ENCODE peak calls at places on chromosomes 6 and 20, in six cellular contexts. V is psoas muscle; B is left ventricle myocardium inferior; Z is epithelial cell of esophagus; H is CD8-positive, alpha-beta T cell; K is WTC11. Y is an unnamed sample.

GRCh38 chr20:49987015-49987867 is 4.5 kb downstream of the SNAI1 start:
- DNase-seq in V (no peak), B (no peak), Z (no peak), H (no peak), K (no peak), Y (no peak)

GRCh38 chr20:23537030-23537429 is 31.3 kb downstream of the CST9L start:
- DNase-seq in V (no peak), B (no peak), Z (no peak), H (no peak), K (no peak), Y (no peak)

GRCh38 chr6:16544521-16544920 is 216.7 kb downstream of the ATXN1 start:
- DNase-seq in V (no peak), B (no peak), Z (no peak), H (no peak), K (no peak), Y (no peak)

GRCh38 chr20:36969478-36970186 is 18.1 kb upstream of the SAMHD1 start:
- DNase-seq in V (no peak), B (no peak), Z (no peak), H (peak; percentile 71), K (no peak), Y (no peak)

GRCh38 chr6:19697744-19698290 is 139.4 kb upstream of the ID4 start:
- DNase-seq in V (no peak), B (no peak), Z (peak; percentile 72), H (no peak), K (no peak), Y (no peak)

GRCh38 chr20:48236485-48237055 is 451.3 kb upstream of the SULF2 start:
- DNase-seq in V (no peak), B (no peak), Z (no peak), H (no peak), K (no peak), Y (no peak)

GRCh38 chr6:111745636-111746035 is 127.6 kb downstream of the FYN start:
- DNase-seq in V (no peak), B (no peak), Z (no peak), H (no peak), K (no peak), Y (no peak)

GRCh38 chr6:25389501-25389900 is 110.3 kb downstream of the CARMIL1 start:
- DNase-seq in V (no peak), B (no peak), Z (peak; percentile 79), H (no peak), K (no peak), Y (no peak)

GRCh38 chr20:10558635-10559187 is 115.1 kb downstream of the JAG1 start:
- DNase-seq in V (no peak), B (no peak), Z (peak; percentile 91), H (no peak), K (no peak), Y (no peak)

GRCh38 chr6:34223381-34223963 is 13.2 kb upstream of the HMGA1 start:
- DNase-seq in V (peak; percentile 61), B (no peak), Z (peak; percentile 29), H (no peak), K (peak; percentile 53), Y (no peak)

GRCh38 chr6:31659649-31660223 is 842 bp downstream of the C6orf47 start:
- DNase-seq in V (no peak), B (no peak), Z (peak; percentile 57), H (no peak), K (no peak), Y (peak; percentile 59)

GRCh38 chr6:112841553-112842337 is 494.6 kb downstream of the RFPL4B start:
- DNase-seq in V (no peak), B (no peak), Z (no peak), H (no peak), K (no peak), Y (no peak)

GRCh38 chr6:15936503-15936902 is 192.4 kb upstream of the MYLIP start:
- DNase-seq in V (no peak), B (no peak), Z (no peak), H (no peak), K (no peak), Y (no peak)

GRCh38 chr6:147282566-147282959 is 78.3 kb downstream of the STXBP5 start:
- DNase-seq in V (no peak), B (no peak), Z (no peak), H (no peak), K (no peak), Y (no peak)

GRCh38 chr20:36645998-36646397 is at the start of gene SLA2:
- DNase-seq in V (no peak), B (no peak), Z (no peak), H (peak; percentile 82), K (no peak), Y (peak; percentile 27)

GRCh38 chr6:34696189-34696738 is 303 bp downstream of the ILRUN start:
- DNase-seq in V (peak; percentile 85), B (peak; percentile 58), Z (peak; percentile 50), H (no peak), K (no peak), Y (no peak)

GRCh38 chr20:63316502-63316921 is 23.5 kb downstream of the COL20A1 start:
- DNase-seq in V (peak; percentile 17), B (no peak), Z (no peak), H (no peak), K (no peak), Y (no peak)

GRCh38 chr6:40476673-40477072 is 110.5 kb downstream of the LRFN2 start:
- DNase-seq in V (no peak), B (no peak), Z (no peak), H (no peak), K (no peak), Y (no peak)

GRCh38 chr20:34541917-34542316 is 16.6 kb upstream of the MAP1LC3A start:
- DNase-seq in V (no peak), B (no peak), Z (no peak), H (no peak), K (no peak), Y (no peak)

DNA sequence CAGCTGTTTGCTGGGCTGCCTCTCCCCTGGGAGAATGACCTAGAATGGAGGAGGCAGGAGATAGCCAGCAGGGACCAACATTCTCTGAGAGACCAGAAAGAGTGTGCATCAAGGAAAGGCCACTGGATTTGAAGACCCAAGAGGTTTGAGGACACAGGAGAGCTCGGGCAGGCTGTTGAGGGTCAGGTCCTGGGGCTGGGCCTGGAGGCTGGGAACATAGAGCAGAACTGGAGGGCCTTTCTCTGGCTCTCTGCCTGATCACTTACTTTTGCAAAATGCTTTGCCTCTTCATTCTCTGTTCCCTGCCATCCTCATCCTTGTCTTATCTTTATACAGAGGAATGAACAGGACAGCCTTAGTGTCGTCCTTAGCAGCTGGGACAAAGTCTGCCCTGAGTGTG is 2.5 kb downstream of the IYD start:
- DNase-seq in V (no peak), B (no peak), Z (no peak), H (no peak), K (no peak), Y (no peak)
- TF ChIP-seq CTCF in V (no peak), B (no peak), Z (no peak), H (no peak), K (no peak), Y (no peak)

DNA sequence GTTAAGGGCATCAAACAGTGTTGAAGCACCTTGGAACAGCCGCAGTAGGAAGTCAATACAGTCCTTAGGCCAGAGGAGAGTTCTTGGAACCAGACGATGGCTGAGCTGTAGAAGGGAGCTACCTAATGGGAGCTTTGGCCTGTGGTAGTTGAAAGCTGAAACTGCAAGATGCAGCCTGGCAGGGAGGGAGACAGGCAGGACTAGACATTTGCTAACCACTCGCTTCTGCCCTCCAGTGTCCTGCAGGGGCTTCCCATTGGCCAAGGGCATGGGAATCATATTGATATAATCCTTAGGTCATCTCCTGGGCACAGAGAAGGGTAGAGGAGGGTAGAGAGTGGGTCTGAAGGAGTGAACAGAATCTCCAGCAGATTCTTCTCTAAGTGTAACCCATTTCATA is 60.4 kb downstream of the TPD52L1 start:
- DNase-seq in V (peak; percentile 55), B (no peak), Z (no peak), H (no peak), K (no peak), Y (no peak)
- TF ChIP-seq CTCF in V (no peak), B (no peak), Z (no peak), H (no peak), K (no peak), Y (no peak)

GRCh38 chr6:100346828-100347227 is 117.9 kb downstream of the SIM1 start:
- DNase-seq in V (no peak), B (no peak), Z (peak; percentile 28), H (no peak), K (no peak), Y (no peak)
- TF ChIP-seq CTCF in V (no peak), B (no peak), Z (no peak), H (no peak), K (no peak), Y (no peak)

DNA sequence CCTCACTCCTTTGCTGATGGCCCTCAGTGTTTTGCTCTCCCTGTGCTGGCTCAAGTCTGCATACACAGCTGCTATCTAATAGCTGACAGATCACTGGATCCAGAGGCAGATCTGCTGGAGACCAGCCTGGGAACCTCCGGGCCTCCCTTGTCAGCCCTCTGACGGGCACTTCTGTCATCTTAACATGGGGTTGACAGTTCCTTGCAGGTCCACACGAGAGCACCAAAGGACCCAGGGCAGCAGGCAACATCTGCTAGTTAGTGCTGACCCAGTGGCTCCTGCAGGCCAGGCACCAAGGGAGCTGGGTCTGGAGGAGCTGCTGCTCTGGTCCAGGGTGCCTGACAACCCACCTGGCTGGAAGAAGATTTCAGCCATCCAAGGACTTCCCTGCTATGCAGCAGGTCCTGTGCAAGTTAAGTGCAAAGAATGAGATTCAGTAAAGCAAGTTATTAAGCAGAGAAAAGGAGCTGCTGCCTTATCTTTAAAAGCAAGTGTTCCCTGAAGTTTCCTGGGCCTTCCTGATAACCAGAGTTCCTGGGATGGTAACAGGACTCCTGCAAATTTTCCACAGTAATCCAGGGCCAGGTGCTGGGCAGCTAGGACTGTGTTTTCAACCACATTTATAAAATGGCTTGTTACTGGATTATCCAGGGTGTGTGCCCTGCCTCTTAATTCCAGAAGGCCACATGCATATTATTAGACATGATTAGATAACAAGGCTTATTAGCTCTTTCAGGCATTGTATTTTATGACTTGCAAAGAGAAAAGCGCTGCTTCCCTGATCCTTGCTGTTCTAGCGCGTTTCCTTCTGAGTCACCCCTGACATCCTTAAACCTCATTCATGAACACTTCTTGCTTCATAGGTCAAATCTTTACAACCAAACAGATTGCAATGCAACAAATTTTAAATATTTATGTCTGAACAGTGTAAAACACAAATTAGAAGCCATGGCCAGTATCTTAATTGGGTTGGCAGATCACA is 208.4 kb downstream of the UST start:
- DNase-seq in V (no peak), B (no peak), Z (peak; percentile 27), H (no peak), K (no peak), Y (no peak)
- TF ChIP-seq CTCF in V (no peak), B (no peak), Z (no peak), H (no peak), K (no peak), Y (no peak)

DNA sequence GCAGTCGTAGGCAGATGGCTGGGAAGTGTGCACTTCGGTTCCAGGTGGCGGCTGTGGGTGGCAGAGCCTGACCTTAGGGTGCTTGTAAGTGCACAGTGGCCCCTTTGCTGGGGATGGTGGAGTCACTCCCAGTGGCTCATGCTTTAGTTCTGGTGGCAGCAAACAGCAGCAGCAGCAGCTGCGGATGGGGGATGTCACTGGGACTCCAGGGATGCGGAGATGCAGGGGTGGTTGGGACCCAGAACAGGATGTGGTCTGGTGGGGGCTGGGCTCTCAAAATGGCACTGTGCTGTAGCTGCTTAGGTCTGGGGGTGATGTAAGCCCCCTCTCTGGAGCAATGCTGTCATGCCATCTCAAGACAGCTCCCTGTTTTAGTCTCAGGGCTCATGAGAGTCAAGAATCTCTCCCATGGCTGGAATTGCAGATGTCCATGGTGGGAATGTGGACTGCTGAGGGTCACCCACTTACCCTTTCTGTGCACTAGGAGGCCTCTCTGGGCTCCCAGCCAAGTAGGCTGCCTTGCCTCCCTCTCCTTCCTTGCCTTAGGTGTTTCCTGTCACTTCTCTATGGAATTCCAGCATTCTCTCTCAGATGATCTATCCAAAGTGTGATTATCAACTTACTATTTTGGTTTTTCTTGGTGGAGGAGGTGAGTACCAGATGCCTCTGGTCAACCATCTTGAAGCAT is 146.7 kb upstream of the SLC22A23 start:
- DNase-seq in V (no peak), B (no peak), Z (peak; percentile 48), H (no peak), K (no peak), Y (no peak)
- TF ChIP-seq CTCF in V (no peak), B (no peak), Z (no peak), H (no peak), K (no peak), Y (no peak)

Y was measured in HL-60.